ENCODE peak calls at places on chromosomes 1 and 21, in nine cellular contexts. One of them, this sample, is unnamed.

GRCh38 chr1:164912290-164912689 is 353.3 kb downstream of the PBX1 start:
- DNase-seq in mucosa of gallbladder: no peak
- DNase-seq in stimulated activated CD4-positive, alpha-beta T cell treated with anti-CD3 and anti-CD28 coated beads, Interleukin-12 subunit alpha, Interleukin-12 subunit beta, amount 100 ng/mL, for 4 hours: no peak
- DNase-seq in M059J: no peak
- DNase-seq in activated CD8-positive, alpha-beta memory T cell treated with anti-CD3 and anti-CD28 coated beads for 48 hours: no peak
- DNase-seq in MCF 10A: no peak
- DNase-seq in iris pigment epithelial cell: no peak
- DNase-seq in amniotic stem cell: no peak
- DNase-seq in endodermal cell: peak; percentile 51
- DNase-seq in this sample: no peak

GRCh38 chr21:44552136-44552535 is 831 bp upstream of the KRTAP10-2 start:
- DNase-seq in MCF 10A: no peak
- DNase-seq in M059J: no peak
- DNase-seq in endodermal cell: peak; percentile 39
- DNase-seq in iris pigment epithelial cell: no peak
- DNase-seq in mucosa of gallbladder: no peak
- DNase-seq in stimulated activated CD4-positive, alpha-beta T cell treated with anti-CD3 and anti-CD28 coated beads, Interleukin-12 subunit alpha, Interleukin-12 subunit beta, amount 100 ng/mL, for 4 hours: no peak
- DNase-seq in amniotic stem cell: no peak
- DNase-seq in activated CD8-positive, alpha-beta memory T cell treated with anti-CD3 and anti-CD28 coated beads for 48 hours: no peak
- DNase-seq in this sample: no peak

GRCh38 chr1:89854140-89854539 is 33.3 kb downstream of the LRRC8D start:
- DNase-seq in stimulated activated CD4-positive, alpha-beta T cell treated with anti-CD3 and anti-CD28 coated beads, Interleukin-12 subunit alpha, Interleukin-12 subunit beta, amount 100 ng/mL, for 4 hours: no peak
- DNase-seq in endodermal cell: no peak
- DNase-seq in activated CD8-positive, alpha-beta memory T cell treated with anti-CD3 and anti-CD28 coated beads for 48 hours: no peak
- DNase-seq in M059J: no peak
- DNase-seq in mucosa of gallbladder: no peak
- DNase-seq in MCF 10A: no peak
- DNase-seq in iris pigment epithelial cell: no peak
- DNase-seq in amniotic stem cell: no peak
- DNase-seq in this sample: no peak

GRCh38 chr1:46991083-46991923 is 32.2 kb upstream of the CYP4X1 start:
- DNase-seq in iris pigment epithelial cell: peak; percentile 7
- DNase-seq in amniotic stem cell: no peak
- DNase-seq in activated CD8-positive, alpha-beta memory T cell treated with anti-CD3 and anti-CD28 coated beads for 48 hours: no peak
- DNase-seq in mucosa of gallbladder: no peak
- DNase-seq in M059J: peak; percentile 20
- DNase-seq in stimulated activated CD4-positive, alpha-beta T cell treated with anti-CD3 and anti-CD28 coated beads, Interleukin-12 subunit alpha, Interleukin-12 subunit beta, amount 100 ng/mL, for 4 hours: no peak
- DNase-seq in MCF 10A: peak; percentile 52
- DNase-seq in endodermal cell: peak; percentile 67
- DNase-seq in this sample: no peak

GRCh38 chr1:197737916-197738315 is 37.4 kb downstream of the DENND1B start:
- DNase-seq in activated CD8-positive, alpha-beta memory T cell treated with anti-CD3 and anti-CD28 coated beads for 48 hours: no peak
- DNase-seq in endodermal cell: no peak
- DNase-seq in M059J: no peak
- DNase-seq in stimulated activated CD4-positive, alpha-beta T cell treated with anti-CD3 and anti-CD28 coated beads, Interleukin-12 subunit alpha, Interleukin-12 subunit beta, amount 100 ng/mL, for 4 hours: no peak
- DNase-seq in MCF 10A: no peak
- DNase-seq in iris pigment epithelial cell: no peak
- DNase-seq in amniotic stem cell: no peak
- DNase-seq in mucosa of gallbladder: no peak
- DNase-seq in this sample: no peak

GRCh38 chr1:158931055-158931737 is at the start of gene PYHIN1:
- DNase-seq in iris pigment epithelial cell: no peak
- DNase-seq in M059J: no peak
- DNase-seq in activated CD8-positive, alpha-beta memory T cell treated with anti-CD3 and anti-CD28 coated beads for 48 hours: no peak
- DNase-seq in amniotic stem cell: no peak
- DNase-seq in endodermal cell: no peak
- DNase-seq in mucosa of gallbladder: no peak
- DNase-seq in MCF 10A: no peak
- DNase-seq in stimulated activated CD4-positive, alpha-beta T cell treated with anti-CD3 and anti-CD28 coated beads, Interleukin-12 subunit alpha, Interleukin-12 subunit beta, amount 100 ng/mL, for 4 hours: no peak
- DNase-seq in this sample: no peak

GRCh38 chr1:24930703-24931480 is 816 bp upstream of the RUNX3 start:
- DNase-seq in endodermal cell: peak; percentile 72
- DNase-seq in mucosa of gallbladder: no peak
- DNase-seq in M059J: no peak
- DNase-seq in activated CD8-positive, alpha-beta memory T cell treated with anti-CD3 and anti-CD28 coated beads for 48 hours: no peak
- DNase-seq in stimulated activated CD4-positive, alpha-beta T cell treated with anti-CD3 and anti-CD28 coated beads, Interleukin-12 subunit alpha, Interleukin-12 subunit beta, amount 100 ng/mL, for 4 hours: no peak
- DNase-seq in iris pigment epithelial cell: no peak
- DNase-seq in MCF 10A: no peak
- DNase-seq in amniotic stem cell: no peak
- DNase-seq in this sample: no peak

GRCh38 chr1:157095091-157095490 is 4.5 kb downstream of the ETV3L start:
- DNase-seq in M059J: no peak
- DNase-seq in endodermal cell: no peak
- DNase-seq in activated CD8-positive, alpha-beta memory T cell treated with anti-CD3 and anti-CD28 coated beads for 48 hours: no peak
- DNase-seq in stimulated activated CD4-positive, alpha-beta T cell treated with anti-CD3 and anti-CD28 coated beads, Interleukin-12 subunit alpha, Interleukin-12 subunit beta, amount 100 ng/mL, for 4 hours: no peak
- DNase-seq in mucosa of gallbladder: no peak
- DNase-seq in amniotic stem cell: no peak
- DNase-seq in iris pigment epithelial cell: no peak
- DNase-seq in MCF 10A: no peak
- DNase-seq in this sample: no peak

GRCh38 chr21:27831821-27832569 is 865.1 kb upstream of the ADAMTS5 start:
- DNase-seq in MCF 10A: peak; percentile 30
- DNase-seq in iris pigment epithelial cell: peak; percentile 84
- DNase-seq in M059J: no peak
- DNase-seq in mucosa of gallbladder: no peak
- DNase-seq in endodermal cell: no peak
- DNase-seq in activated CD8-positive, alpha-beta memory T cell treated with anti-CD3 and anti-CD28 coated beads for 48 hours: no peak
- DNase-seq in amniotic stem cell: no peak
- DNase-seq in stimulated activated CD4-positive, alpha-beta T cell treated with anti-CD3 and anti-CD28 coated beads, Interleukin-12 subunit alpha, Interleukin-12 subunit beta, amount 100 ng/mL, for 4 hours: no peak
- DNase-seq in this sample: no peak

GRCh38 chr1:89890085-89890754 is 69.4 kb downstream of the LRRC8D start:
- DNase-seq in endodermal cell: no peak
- DNase-seq in amniotic stem cell: no peak
- DNase-seq in MCF 10A: peak; percentile 99
- DNase-seq in M059J: peak; percentile 100
- DNase-seq in iris pigment epithelial cell: peak; percentile 80
- DNase-seq in mucosa of gallbladder: no peak
- DNase-seq in stimulated activated CD4-positive, alpha-beta T cell treated with anti-CD3 and anti-CD28 coated beads, Interleukin-12 subunit alpha, Interleukin-12 subunit beta, amount 100 ng/mL, for 4 hours: no peak
- DNase-seq in activated CD8-positive, alpha-beta memory T cell treated with anti-CD3 and anti-CD28 coated beads for 48 hours: no peak
- DNase-seq in this sample: no peak

GRCh38 chr1:110170726-110171125 is 20.4 kb downstream of the SLC6A17 start:
- DNase-seq in activated CD8-positive, alpha-beta memory T cell treated with anti-CD3 and anti-CD28 coated beads for 48 hours: no peak
- DNase-seq in stimulated activated CD4-positive, alpha-beta T cell treated with anti-CD3 and anti-CD28 coated beads, Interleukin-12 subunit alpha, Interleukin-12 subunit beta, amount 100 ng/mL, for 4 hours: no peak
- DNase-seq in mucosa of gallbladder: no peak
- DNase-seq in M059J: no peak
- DNase-seq in MCF 10A: no peak
- DNase-seq in endodermal cell: no peak
- DNase-seq in amniotic stem cell: no peak
- DNase-seq in iris pigment epithelial cell: no peak
- DNase-seq in this sample: no peak

GRCh38 chr1:243415663-243416365 is 160.0 kb downstream of the SDCCAG8 start:
- DNase-seq in iris pigment epithelial cell: no peak
- DNase-seq in mucosa of gallbladder: no peak
- DNase-seq in activated CD8-positive, alpha-beta memory T cell treated with anti-CD3 and anti-CD28 coated beads for 48 hours: no peak
- DNase-seq in stimulated activated CD4-positive, alpha-beta T cell treated with anti-CD3 and anti-CD28 coated beads, Interleukin-12 subunit alpha, Interleukin-12 subunit beta, amount 100 ng/mL, for 4 hours: no peak
- DNase-seq in M059J: no peak
- DNase-seq in amniotic stem cell: no peak
- DNase-seq in MCF 10A: no peak
- DNase-seq in endodermal cell: peak; percentile 52
- DNase-seq in this sample: no peak

GRCh38 chr1:202709276-202710041 is 795 bp downstream of the SYT2 start:
- DNase-seq in activated CD8-positive, alpha-beta memory T cell treated with anti-CD3 and anti-CD28 coated beads for 48 hours: no peak
- DNase-seq in mucosa of gallbladder: no peak
- DNase-seq in endodermal cell: peak; percentile 78
- DNase-seq in MCF 10A: no peak
- DNase-seq in stimulated activated CD4-positive, alpha-beta T cell treated with anti-CD3 and anti-CD28 coated beads, Interleukin-12 subunit alpha, Interleukin-12 subunit beta, amount 100 ng/mL, for 4 hours: no peak
- DNase-seq in M059J: no peak
- DNase-seq in iris pigment epithelial cell: no peak
- DNase-seq in amniotic stem cell: no peak
- DNase-seq in this sample: no peak

GRCh38 chr1:71273326-71273725 is 192.5 kb upstream of the ZRANB2 start:
- DNase-seq in MCF 10A: no peak
- DNase-seq in stimulated activated CD4-positive, alpha-beta T cell treated with anti-CD3 and anti-CD28 coated beads, Interleukin-12 subunit alpha, Interleukin-12 subunit beta, amount 100 ng/mL, for 4 hours: no peak
- DNase-seq in M059J: no peak
- DNase-seq in amniotic stem cell: no peak
- DNase-seq in endodermal cell: no peak
- DNase-seq in activated CD8-positive, alpha-beta memory T cell treated with anti-CD3 and anti-CD28 coated beads for 48 hours: no peak
- DNase-seq in mucosa of gallbladder: no peak
- DNase-seq in iris pigment epithelial cell: no peak
- DNase-seq in this sample: no peak

GRCh38 chr1:214360525-214361164 is 79.7 kb downstream of the SMYD2 start:
- DNase-seq in amniotic stem cell: no peak
- DNase-seq in iris pigment epithelial cell: no peak
- DNase-seq in endodermal cell: peak; percentile 5
- DNase-seq in stimulated activated CD4-positive, alpha-beta T cell treated with anti-CD3 and anti-CD28 coated beads, Interleukin-12 subunit alpha, Interleukin-12 subunit beta, amount 100 ng/mL, for 4 hours: no peak
- DNase-seq in mucosa of gallbladder: no peak
- DNase-seq in MCF 10A: no peak
- DNase-seq in activated CD8-positive, alpha-beta memory T cell treated with anti-CD3 and anti-CD28 coated beads for 48 hours: no peak
- DNase-seq in M059J: no peak
- DNase-seq in this sample: no peak

GRCh38 chr1:39960461-39960958 is 5.6 kb downstream of the MFSD2A start:
- DNase-seq in MCF 10A: peak; percentile 84
- DNase-seq in endodermal cell: no peak
- DNase-seq in activated CD8-positive, alpha-beta memory T cell treated with anti-CD3 and anti-CD28 coated beads for 48 hours: no peak
- DNase-seq in mucosa of gallbladder: peak; percentile 47
- DNase-seq in iris pigment epithelial cell: no peak
- DNase-seq in M059J: no peak
- DNase-seq in stimulated activated CD4-positive, alpha-beta T cell treated with anti-CD3 and anti-CD28 coated beads, Interleukin-12 subunit alpha, Interleukin-12 subunit beta, amount 100 ng/mL, for 4 hours: no peak
- DNase-seq in amniotic stem cell: no peak
- DNase-seq in this sample: no peak

GRCh38 chr1:153476491-153477093 is 16.1 kb upstream of the S100A7 start:
- DNase-seq in M059J: no peak
- DNase-seq in iris pigment epithelial cell: no peak
- DNase-seq in amniotic stem cell: no peak
- DNase-seq in endodermal cell: no peak
- DNase-seq in MCF 10A: no peak
- DNase-seq in stimulated activated CD4-positive, alpha-beta T cell treated with anti-CD3 and anti-CD28 coated beads, Interleukin-12 subunit alpha, Interleukin-12 subunit beta, amount 100 ng/mL, for 4 hours: no peak
- DNase-seq in mucosa of gallbladder: no peak
- DNase-seq in activated CD8-positive, alpha-beta memory T cell treated with anti-CD3 and anti-CD28 coated beads for 48 hours: no peak
- DNase-seq in this sample: no peak

GRCh38 chr1:76950306-76950705 is 83.0 kb downstream of the ST6GALNAC5 start:
- DNase-seq in amniotic stem cell: no peak
- DNase-seq in stimulated activated CD4-positive, alpha-beta T cell treated with anti-CD3 and anti-CD28 coated beads, Interleukin-12 subunit alpha, Interleukin-12 subunit beta, amount 100 ng/mL, for 4 hours: no peak
- DNase-seq in endodermal cell: no peak
- DNase-seq in activated CD8-positive, alpha-beta memory T cell treated with anti-CD3 and anti-CD28 coated beads for 48 hours: no peak
- DNase-seq in iris pigment epithelial cell: peak; percentile 41
- DNase-seq in M059J: peak; percentile 67
- DNase-seq in mucosa of gallbladder: no peak
- DNase-seq in MCF 10A: no peak
- DNase-seq in this sample: no peak

GRCh38 chr1:87905651-87906050 is 577.0 kb downstream of the LMO4 start:
- DNase-seq in MCF 10A: no peak
- DNase-seq in endodermal cell: no peak
- DNase-seq in stimulated activated CD4-positive, alpha-beta T cell treated with anti-CD3 and anti-CD28 coated beads, Interleukin-12 subunit alpha, Interleukin-12 subunit beta, amount 100 ng/mL, for 4 hours: no peak
- DNase-seq in M059J: no peak
- DNase-seq in mucosa of gallbladder: no peak
- DNase-seq in amniotic stem cell: no peak
- DNase-seq in activated CD8-positive, alpha-beta memory T cell treated with anti-CD3 and anti-CD28 coated beads for 48 hours: no peak
- DNase-seq in iris pigment epithelial cell: no peak
- DNase-seq in this sample: no peak

GRCh38 chr1:15963363-15963967 is 12.4 kb downstream of the ZBTB17 start:
- DNase-seq in stimulated activated CD4-positive, alpha-beta T cell treated with anti-CD3 and anti-CD28 coated beads, Interleukin-12 subunit alpha, Interleukin-12 subunit beta, amount 100 ng/mL, for 4 hours: no peak
- DNase-seq in endodermal cell: no peak
- DNase-seq in activated CD8-positive, alpha-beta memory T cell treated with anti-CD3 and anti-CD28 coated beads for 48 hours: no peak
- DNase-seq in M059J: no peak
- DNase-seq in mucosa of gallbladder: no peak
- DNase-seq in amniotic stem cell: no peak
- DNase-seq in MCF 10A: no peak
- DNase-seq in iris pigment epithelial cell: no peak
- DNase-seq in this sample: no peak

GRCh38 chr1:84117868-84118267 is 26.2 kb upstream of the PRKACB start:
- DNase-seq in stimulated activated CD4-positive, alpha-beta T cell treated with anti-CD3 and anti-CD28 coated beads, Interleukin-12 subunit alpha, Interleukin-12 subunit beta, amount 100 ng/mL, for 4 hours: no peak
- DNase-seq in amniotic stem cell: no peak
- DNase-seq in M059J: peak; percentile 20
- DNase-seq in activated CD8-positive, alpha-beta memory T cell treated with anti-CD3 and anti-CD28 coated beads for 48 hours: no peak
- DNase-seq in MCF 10A: peak; percentile 9
- DNase-seq in endodermal cell: no peak
- DNase-seq in mucosa of gallbladder: no peak
- DNase-seq in iris pigment epithelial cell: peak; percentile 74
- DNase-seq in this sample: no peak

GRCh38 chr21:29423051-29423450 is 124.3 kb downstream of the BACH1 start:
- DNase-seq in MCF 10A: no peak
- DNase-seq in amniotic stem cell: no peak
- DNase-seq in iris pigment epithelial cell: peak; percentile 7
- DNase-seq in mucosa of gallbladder: no peak
- DNase-seq in activated CD8-positive, alpha-beta memory T cell treated with anti-CD3 and anti-CD28 coated beads for 48 hours: no peak
- DNase-seq in M059J: peak; percentile 3
- DNase-seq in stimulated activated CD4-positive, alpha-beta T cell treated with anti-CD3 and anti-CD28 coated beads, Interleukin-12 subunit alpha, Interleukin-12 subunit beta, amount 100 ng/mL, for 4 hours: no peak
- DNase-seq in endodermal cell: no peak
- DNase-seq in this sample: no peak

GRCh38 chr21:45436371-45437040 is 31.5 kb downstream of the COL18A1 start:
- DNase-seq in activated CD8-positive, alpha-beta memory T cell treated with anti-CD3 and anti-CD28 coated beads for 48 hours: no peak
- DNase-seq in M059J: no peak
- DNase-seq in endodermal cell: no peak
- DNase-seq in amniotic stem cell: no peak
- DNase-seq in mucosa of gallbladder: no peak
- DNase-seq in iris pigment epithelial cell: no peak
- DNase-seq in MCF 10A: no peak
- DNase-seq in stimulated activated CD4-positive, alpha-beta T cell treated with anti-CD3 and anti-CD28 coated beads, Interleukin-12 subunit alpha, Interleukin-12 subunit beta, amount 100 ng/mL, for 4 hours: no peak
- DNase-seq in this sample: no peak

GRCh38 chr1:19814681-19815503 is at the start of gene RNF186:
- DNase-seq in iris pigment epithelial cell: no peak
- DNase-seq in activated CD8-positive, alpha-beta memory T cell treated with anti-CD3 and anti-CD28 coated beads for 48 hours: no peak
- DNase-seq in amniotic stem cell: no peak
- DNase-seq in stimulated activated CD4-positive, alpha-beta T cell treated with anti-CD3 and anti-CD28 coated beads, Interleukin-12 subunit alpha, Interleukin-12 subunit beta, amount 100 ng/mL, for 4 hours: no peak
- DNase-seq in mucosa of gallbladder: peak; percentile 85
- DNase-seq in M059J: no peak
- DNase-seq in endodermal cell: no peak
- DNase-seq in MCF 10A: no peak
- DNase-seq in this sample: no peak

GRCh38 chr1:29709711-29710169 is 473.4 kb downstream of the PTPRU start:
- DNase-seq in M059J: peak; percentile 89
- DNase-seq in amniotic stem cell: peak; percentile 28
- DNase-seq in activated CD8-positive, alpha-beta memory T cell treated with anti-CD3 and anti-CD28 coated beads for 48 hours: no peak
- DNase-seq in iris pigment epithelial cell: peak; percentile 68
- DNase-seq in mucosa of gallbladder: no peak
- DNase-seq in stimulated activated CD4-positive, alpha-beta T cell treated with anti-CD3 and anti-CD28 coated beads, Interleukin-12 subunit alpha, Interleukin-12 subunit beta, amount 100 ng/mL, for 4 hours: no peak
- DNase-seq in endodermal cell: no peak
- DNase-seq in MCF 10A: peak; percentile 97
- DNase-seq in this sample: no peak

GRCh38 chr1:47198214-47198613 is 8.4 kb upstream of the PDZK1IP1 start:
- DNase-seq in activated CD8-positive, alpha-beta memory T cell treated with anti-CD3 and anti-CD28 coated beads for 48 hours: no peak
- DNase-seq in amniotic stem cell: no peak
- DNase-seq in stimulated activated CD4-positive, alpha-beta T cell treated with anti-CD3 and anti-CD28 coated beads, Interleukin-12 subunit alpha, Interleukin-12 subunit beta, amount 100 ng/mL, for 4 hours: no peak
- DNase-seq in iris pigment epithelial cell: no peak
- DNase-seq in endodermal cell: no peak
- DNase-seq in M059J: no peak
- DNase-seq in MCF 10A: no peak
- DNase-seq in mucosa of gallbladder: no peak
- DNase-seq in this sample: no peak

GRCh38 chr1:233294991-233295774 is at the start of gene PCNX2:
- DNase-seq in stimulated activated CD4-positive, alpha-beta T cell treated with anti-CD3 and anti-CD28 coated beads, Interleukin-12 subunit alpha, Interleukin-12 subunit beta, amount 100 ng/mL, for 4 hours: peak; percentile 47
- DNase-seq in amniotic stem cell: peak; percentile 23
- DNase-seq in mucosa of gallbladder: peak; percentile 60
- DNase-seq in activated CD8-positive, alpha-beta memory T cell treated with anti-CD3 and anti-CD28 coated beads for 48 hours: peak; percentile 41
- DNase-seq in endodermal cell: peak; percentile 90
- DNase-seq in iris pigment epithelial cell: peak; percentile 72
- DNase-seq in M059J: peak; percentile 88
- DNase-seq in MCF 10A: peak; percentile 88
- DNase-seq in this sample: no peak

GRCh38 chr21:15122241-15122640 is 57.4 kb upstream of the NRIP1 start:
- DNase-seq in activated CD8-positive, alpha-beta memory T cell treated with anti-CD3 and anti-CD28 coated beads for 48 hours: no peak
- DNase-seq in M059J: no peak
- DNase-seq in amniotic stem cell: no peak
- DNase-seq in MCF 10A: no peak
- DNase-seq in mucosa of gallbladder: peak; percentile 10
- DNase-seq in iris pigment epithelial cell: no peak
- DNase-seq in stimulated activated CD4-positive, alpha-beta T cell treated with anti-CD3 and anti-CD28 coated beads, Interleukin-12 subunit alpha, Interleukin-12 subunit beta, amount 100 ng/mL, for 4 hours: no peak
- DNase-seq in endodermal cell: no peak
- DNase-seq in this sample: no peak

GRCh38 chr1:212600980-212601379 is 7.6 kb upstream of the ATF3 start:
- DNase-seq in activated CD8-positive, alpha-beta memory T cell treated with anti-CD3 and anti-CD28 coated beads for 48 hours: no peak
- DNase-seq in endodermal cell: peak; percentile 2
- DNase-seq in amniotic stem cell: no peak
- DNase-seq in iris pigment epithelial cell: peak; percentile 21
- DNase-seq in stimulated activated CD4-positive, alpha-beta T cell treated with anti-CD3 and anti-CD28 coated beads, Interleukin-12 subunit alpha, Interleukin-12 subunit beta, amount 100 ng/mL, for 4 hours: no peak
- DNase-seq in MCF 10A: peak; percentile 60
- DNase-seq in mucosa of gallbladder: no peak
- DNase-seq in M059J: peak; percentile 56
- DNase-seq in this sample: no peak

GRCh38 chr1:100001462-100001861 is 31.7 kb downstream of the SLC35A3 start:
- DNase-seq in iris pigment epithelial cell: no peak
- DNase-seq in mucosa of gallbladder: no peak
- DNase-seq in MCF 10A: no peak
- DNase-seq in amniotic stem cell: no peak
- DNase-seq in endodermal cell: no peak
- DNase-seq in activated CD8-positive, alpha-beta memory T cell treated with anti-CD3 and anti-CD28 coated beads for 48 hours: no peak
- DNase-seq in stimulated activated CD4-positive, alpha-beta T cell treated with anti-CD3 and anti-CD28 coated beads, Interleukin-12 subunit alpha, Interleukin-12 subunit beta, amount 100 ng/mL, for 4 hours: no peak
- DNase-seq in M059J: no peak
- DNase-seq in this sample: no peak

GRCh38 chr1:227490001-227490400 is 73.4 kb upstream of the ZNF678 start:
- DNase-seq in endodermal cell: no peak
- DNase-seq in mucosa of gallbladder: no peak
- DNase-seq in MCF 10A: no peak
- DNase-seq in amniotic stem cell: no peak
- DNase-seq in activated CD8-positive, alpha-beta memory T cell treated with anti-CD3 and anti-CD28 coated beads for 48 hours: no peak
- DNase-seq in iris pigment epithelial cell: no peak
- DNase-seq in stimulated activated CD4-positive, alpha-beta T cell treated with anti-CD3 and anti-CD28 coated beads, Interleukin-12 subunit alpha, Interleukin-12 subunit beta, amount 100 ng/mL, for 4 hours: no peak
- DNase-seq in M059J: no peak
- DNase-seq in this sample: no peak

This sample was measured in brain pericyte.